ENCODE peak calls at places on chromosomes 4 and X, in six cellular contexts. E, X, R, I, P and K are unnamed samples.

GRCh38 chrX:19852014-19853005 is 35.1 kb downstream of the SH3KBP1 start:
- DNase-seq in P (no peak), X (no peak), E (peak; percentile 65), I (no peak), R (peak; percentile 66), K (peak; percentile 41)

GRCh38 chr4:107155366-107155765 is 119.3 kb upstream of the DKK2 start:
- DNase-seq in P (no peak), X (no peak), I (no peak), E (no peak), R (no peak), K (no peak)

GRCh38 chr4:85929926-85930325 is 429.9 kb downstream of the MAPK10 start:
- DNase-seq in P (peak; percentile 64), X (no peak), I (peak; percentile 44), R (no peak), E (no peak), K (no peak)

GRCh38 chr4:2954358-2955185 is 8.6 kb downstream of the NOP14 start:
- DNase-seq in P (peak; percentile 78), X (peak; percentile 68), I (no peak), E (no peak), R (no peak), K (no peak)

GRCh38 chr4:84063618-84064017 is 435.5 kb downstream of the NKX6-1 start:
- DNase-seq in X (no peak), I (no peak), R (no peak), P (no peak), E (no peak), K (no peak)

GRCh38 chr4:110357521-110357920 is 118.4 kb upstream of the ENPEP start:
- DNase-seq in I (no peak), E (no peak), X (no peak), P (no peak), R (no peak), K (no peak)

GRCh38 chrX:36978886-36979285 is 29.3 kb upstream of the FAM47C start:
- DNase-seq in R (no peak), E (peak; percentile 1), P (no peak), X (no peak), I (no peak), K (no peak)

GRCh38 chr4:38308728-38309315 is 348.6 kb downstream of the PTTG2 start:
- DNase-seq in I (no peak), X (no peak), P (no peak), E (peak; percentile 57), R (peak; percentile 40), K (peak; percentile 42)

DNA sequence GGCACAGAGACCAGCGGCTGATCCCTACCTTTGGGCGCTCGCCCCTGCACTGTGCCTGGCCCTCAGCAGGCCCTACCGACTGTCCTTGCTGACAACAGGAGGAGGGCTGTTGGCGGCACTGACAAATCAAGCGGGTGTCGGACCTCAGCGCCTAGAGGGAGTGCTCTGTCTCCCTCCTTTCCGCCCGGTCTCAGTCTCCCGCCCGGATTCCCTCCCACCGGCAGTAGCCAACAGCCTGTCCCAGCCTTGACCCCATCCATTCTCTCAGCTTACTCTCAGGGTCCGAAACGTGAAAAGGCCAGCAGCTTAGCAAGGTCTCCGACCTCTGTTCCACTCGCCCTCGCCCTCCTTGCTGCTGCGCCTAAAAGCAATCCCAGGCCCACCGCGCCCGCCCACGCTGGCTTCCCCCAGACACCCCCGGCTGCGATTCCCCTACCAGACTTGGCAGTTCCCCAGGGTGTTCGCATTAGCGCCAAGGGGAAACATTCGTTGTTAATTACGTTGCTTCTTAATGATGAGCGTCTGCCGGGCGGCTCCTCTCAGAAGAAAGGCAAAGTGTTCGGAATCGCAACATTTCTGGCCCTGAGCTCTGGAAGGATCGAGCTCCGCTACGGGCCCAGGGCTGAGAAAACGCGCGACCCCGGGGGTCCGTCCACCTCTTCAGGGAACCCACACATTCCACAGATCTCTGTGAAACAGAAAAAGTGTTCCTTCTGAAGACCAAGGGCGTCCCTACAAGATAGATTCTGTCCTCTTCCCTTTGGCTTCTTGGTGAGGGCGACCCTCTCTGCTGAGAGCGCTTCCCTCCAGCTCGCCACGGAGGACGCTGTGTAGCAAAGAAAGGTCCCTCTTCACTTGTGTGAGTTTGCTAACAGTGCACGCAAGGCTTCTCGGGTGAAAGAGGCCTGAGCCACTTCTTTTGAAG is 96.1 kb downstream of the SOWAHB start:
- DNase-seq in P (peak; percentile 70), R (peak; percentile 73), E (no peak), I (peak; percentile 24), X (peak; percentile 77), K (no peak)
- H2BK5ac ChIP-seq in P (peak overlapping the region; percentile 60), R (peak overlapping the region; percentile 3), E (no peak overlapping the region), I (no peak overlapping the region), X (no peak overlapping the region), K (peak overlapping the region; percentile 71)

GRCh38 chr4:64882311-64883086 is 473.2 kb upstream of the TECRL start:
- DNase-seq in P (no peak), I (no peak), E (no peak), R (no peak), X (no peak), K (no peak)
- H4K91ac ChIP-seq in P (no peak overlapping the region), I (no peak overlapping the region), E (no peak overlapping the region), R (no peak overlapping the region), X (no peak overlapping the region), K (no peak overlapping the region)

GRCh38 chr4:10607206-10607605 is 77.4 kb downstream of the CLNK start:
- DNase-seq in X (no peak), I (no peak), E (no peak), R (no peak), P (no peak), K (peak; percentile 90)
- H2BK5ac ChIP-seq in X (no peak overlapping the region), I (no peak overlapping the region), E (peak overlapping the region; percentile 4), R (no peak overlapping the region), P (no peak overlapping the region), K (no peak overlapping the region)

GRCh38 chr4:206054-206453 is 81.8 kb downstream of the ZNF718 start:
- DNase-seq in X (no peak), P (no peak), I (no peak), E (no peak), R (no peak), K (no peak)

GRCh38 chr4:200936-201335 is 76.6 kb downstream of the ZNF718 start:
- DNase-seq in E (no peak), I (no peak), P (no peak), X (no peak), R (no peak), K (no peak)

GRCh38 chr4:211033-211511 is 86.8 kb downstream of the ZNF718 start:
- DNase-seq in E (no peak), R (no peak), P (no peak), X (no peak), I (no peak), K (no peak)

DNA sequence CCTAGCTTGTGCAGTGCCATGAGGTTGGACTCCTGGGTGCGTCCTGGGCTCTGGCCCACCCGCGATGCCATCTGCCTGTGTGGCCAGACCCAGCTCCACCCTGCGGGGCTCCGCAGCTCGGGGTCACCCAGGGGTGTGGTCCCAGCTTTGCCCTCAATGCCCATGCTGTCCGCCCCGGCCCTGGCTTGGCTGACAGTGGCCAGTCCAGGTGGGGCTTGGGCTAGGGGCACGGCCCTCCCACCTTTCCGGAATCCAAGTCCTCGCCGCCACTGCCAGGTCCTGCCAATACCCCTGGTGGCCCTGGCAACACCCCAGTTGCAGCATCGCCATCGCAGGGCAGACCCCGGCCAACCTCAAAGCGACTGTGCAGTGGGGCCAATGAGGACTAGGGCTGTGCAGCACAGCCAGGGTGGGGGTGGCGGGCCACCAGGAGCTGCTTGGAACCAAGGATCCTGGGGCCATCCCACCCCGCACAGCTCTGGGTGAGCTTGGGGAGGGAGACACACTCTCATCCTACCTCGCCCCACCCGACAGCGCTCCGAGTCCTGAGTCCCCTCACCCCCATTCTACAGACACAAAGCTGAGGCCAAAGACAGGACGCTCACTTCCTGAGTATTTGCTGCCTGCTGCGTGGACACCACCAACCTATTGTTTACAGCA is 80.9 kb downstream of the ZNF718 start:
- DNase-seq in P (no peak), R (no peak), X (no peak), E (no peak), I (no peak), K (no peak)
- H4K91ac ChIP-seq in P (no peak overlapping the region), R (no peak overlapping the region), X (no peak overlapping the region), E (no peak overlapping the region), I (no peak overlapping the region), K (no peak overlapping the region)

GRCh38 chr4:13627606-13628301 is at the start of gene BOD1L1:
- DNase-seq in X (peak; percentile 91), E (peak; percentile 89), R (peak; percentile 92), I (peak; percentile 82), P (peak; percentile 89), K (peak; percentile 94)
- H2BK5ac ChIP-seq in X (no peak within 1 kb of the TSS), E (peak within 1 kb of the TSS; percentile 94), R (peak within 1 kb of the TSS; percentile 24), I (peak within 1 kb of the TSS; percentile 80), P (peak within 1 kb of the TSS; percentile 57), K (peak within 1 kb of the TSS; percentile 96)

GRCh38 chrX:126272795-126273497 is 106.9 kb upstream of the DCAF12L2 start:
- DNase-seq in I (no peak), E (no peak), P (no peak), R (no peak), X (no peak), K (no peak)
- H4K91ac ChIP-seq in I (no peak overlapping the region), E (no peak overlapping the region), P (no peak overlapping the region), R (no peak overlapping the region), X (no peak overlapping the region), K (no peak overlapping the region)

GRCh38 chr4:56434599-56435000 is 815 bp downstream of the PPAT start:
- DNase-seq in P (no peak), I (no peak), E (peak; percentile 58), R (no peak), X (no peak), K (peak; percentile 31)

GRCh38 chr4:56433280-56433679 is 2.1 kb downstream of the PPAT start:
- DNase-seq in X (no peak), I (no peak), R (no peak), E (no peak), P (no peak), K (no peak)

GRCh38 chr4:56435001-56435747 is at the start of gene PPAT:
- DNase-seq in X (peak; percentile 98), P (peak; percentile 99), R (peak; percentile 98), E (peak; percentile 95), I (peak; percentile 99), K (peak; percentile 99)

GRCh38 chr4:56440983-56441382 is 4.9 kb downstream of the PAICS start:
- DNase-seq in P (no peak), I (no peak), X (no peak), R (no peak), E (no peak), K (no peak)

GRCh38 chr4:56435748-56436442 is at the start of gene PAICS:
- DNase-seq in I (peak; percentile 98), R (peak; percentile 96), P (peak; percentile 98), X (peak; percentile 97), E (peak; percentile 92), K (peak; percentile 97)
- H2BK5ac ChIP-seq in I (peak within 1 kb of the TSS; percentile 88), R (peak within 1 kb of the TSS; percentile 50), P (peak within 1 kb of the TSS; percentile 95), X (no peak within 1 kb of the TSS), E (peak within 1 kb of the TSS; percentile 89), K (peak within 1 kb of the TSS; percentile 80)